ENCODE peak calls at places on chromosomes 13 and 19, in eight cellular contexts. B is ovary, Q is hepatocyte, U is right atrium auricular region, R is IMR-90, K is H1, M is tibial nerve, X is fibroblast of lung. D is an unnamed sample.

GRCh38 chr19:21604351-21604926 is 99.0 kb downstream of the ZNF429 start:
- DNase-seq in B (no peak), Q (no peak), U (no peak), R (peak; percentile 21), K (peak; percentile 52), M (no peak), X (peak; percentile 66), D (no peak)

GRCh38 chr13:94309997-94310842 is 169.3 kb downstream of the DCT start:
- DNase-seq in B (no peak), Q (no peak), U (no peak), R (peak; percentile 96), K (no peak), M (no peak), X (peak; percentile 73), D (no peak)

GRCh38 chr19:10143700-10144099 is 24.0 kb upstream of the EIF3G start:
- DNase-seq in B (no peak), Q (no peak), U (no peak), R (no peak), K (no peak), M (no peak), X (no peak), D (no peak)

GRCh38 chr19:41597600-41598041 is 21.7 kb downstream of the CEACAM21 start:
- DNase-seq in B (peak; percentile 55), Q (peak; percentile 69), U (peak; percentile 85), R (peak; percentile 55), K (peak; percentile 76), M (peak; percentile 81), X (peak; percentile 67), D (peak; percentile 65)

GRCh38 chr13:75430618-75431209 is 51.3 kb downstream of the TBC1D4 start:
- DNase-seq in B (no peak), Q (no peak), U (no peak), R (no peak), K (no peak), M (no peak), X (no peak), D (no peak)

GRCh38 chr13:76778906-76779305 is 107.3 kb downstream of the KCTD12 start:
- DNase-seq in B (no peak), Q (no peak), U (no peak), R (no peak), K (no peak), M (no peak), X (no peak), D (no peak)

GRCh38 chr13:52599853-52600603 is 42.2 kb upstream of the HNRNPA1L2 start:
- DNase-seq in B (peak; percentile 32), Q (peak; percentile 57), U (no peak), R (peak; percentile 13), K (peak; percentile 75), M (no peak), X (peak; percentile 26), D (no peak)

GRCh38 chr13:46172531-46172991 is 9.4 kb downstream of the LCP1 start:
- DNase-seq in B (no peak), Q (no peak), U (no peak), R (no peak), K (no peak), M (no peak), X (no peak), D (peak; percentile 63)

GRCh38 chr19:2477141-2477710 is 1.3 kb downstream of the GADD45B start:
- DNase-seq in B (peak; percentile 50), Q (peak; percentile 69), U (no peak), R (peak; percentile 34), K (peak; percentile 63), M (no peak), X (no peak), D (no peak)

GRCh38 chr19:38375748-38376147 is 1.4 kb downstream of the PSMD8 start:
- DNase-seq in B (no peak), Q (no peak), U (no peak), R (peak; percentile 20), K (no peak), M (no peak), X (no peak), D (no peak)

GRCh38 chr13:21465710-21466160 is 6.6 kb upstream of the ZDHHC20 start:
- DNase-seq in B (no peak), Q (peak; percentile 76), U (no peak), R (no peak), K (peak; percentile 50), M (no peak), X (no peak), D (no peak)

GRCh38 chr13:73967397-73968165 is 166.6 kb downstream of the KLF12 start:
- DNase-seq in B (no peak), Q (no peak), U (no peak), R (no peak), K (no peak), M (no peak), X (no peak), D (no peak)

DNA sequence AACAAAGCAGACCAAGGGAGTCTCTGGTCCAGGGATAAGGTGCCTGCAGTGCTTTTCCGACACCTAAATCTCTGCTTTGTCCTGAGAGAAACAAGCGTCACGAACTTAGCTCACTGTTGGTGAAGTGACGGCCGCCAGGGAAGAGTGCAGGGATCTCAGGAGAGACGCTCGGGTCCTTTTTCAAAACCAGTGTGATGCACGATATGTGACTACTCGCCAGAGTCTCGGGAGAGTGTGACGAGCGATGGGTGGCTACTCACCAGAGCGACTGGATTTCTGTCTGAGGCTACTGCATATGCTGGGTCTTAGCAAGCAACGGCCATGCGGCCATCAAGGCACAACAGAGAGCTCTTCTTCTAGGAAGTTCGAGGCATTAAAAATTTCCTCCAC is 16.5 kb upstream of the CFAP97D2 start:
- DNase-seq in B (no peak), Q (no peak), U (no peak), R (no peak), K (no peak), M (no peak), X (no peak), D (no peak)
- H3K27ac ChIP-seq in B (no peak overlapping the region), Q (no peak overlapping the region), U (no peak overlapping the region), R (no peak overlapping the region), K (no peak overlapping the region), M (peak overlapping the region; percentile 20), X (no peak overlapping the region), D (peak overlapping the region; percentile 42)

GRCh38 chr13:109725297-109725696 is 61.1 kb downstream of the IRS2 start:
- DNase-seq in B (no peak), Q (no peak), U (no peak), R (no peak), K (no peak), M (no peak), X (no peak), D (no peak)
- H3K27me3 ChIP-seq in B (no peaks in the 10 kb centered on the region), Q (no peaks in the 10 kb centered on the region), U (no peaks in the 10 kb centered on the region), R (peaks cover 54% of the 10 kb centered on the region), K (no peaks in the 10 kb centered on the region), M (no peaks in the 10 kb centered on the region), X (peaks cover 3% of the 10 kb centered on the region), D (no peaks in the 10 kb centered on the region)

DNA sequence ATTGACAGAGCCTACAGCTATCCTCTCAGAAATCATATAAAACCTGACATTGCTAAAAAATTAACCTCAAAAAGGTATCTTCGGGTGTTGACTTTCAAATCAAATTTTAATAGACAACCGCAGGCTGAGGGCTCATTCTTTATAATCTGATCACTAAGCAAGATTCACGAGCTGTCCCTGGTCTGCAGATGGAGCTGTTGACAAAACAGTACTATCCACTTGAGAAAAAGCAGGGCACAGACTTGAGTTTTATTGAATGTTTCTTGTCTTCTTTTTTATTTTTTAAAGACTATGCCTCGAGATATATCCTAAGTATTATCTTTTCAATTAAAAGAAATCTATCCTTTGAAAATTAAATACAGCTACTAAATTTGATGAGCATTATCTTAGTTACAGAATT is 540.5 kb downstream of the PCDH9 start:
- DNase-seq in B (no peak), Q (peak; percentile 26), U (no peak), R (peak; percentile 40), K (no peak), M (no peak), X (peak; percentile 68), D (no peak)
- TF ChIP-seq CTCF in B (no peak), Q (peak; percentile 50), U (no peak), R (peak; percentile 42), K (no peak), M (no peak), X (no peak), D (no peak)

GRCh38 chr19:55279773-55280643 is at the start of gene HSPBP1:
- DNase-seq in B (peak; percentile 95), Q (peak; percentile 97), U (peak; percentile 94), R (peak; percentile 91), K (peak; percentile 99), M (peak; percentile 76), X (peak; percentile 95), D (peak; percentile 96)

GRCh38 chr19:55276720-55277430 is 3.0 kb downstream of the HSPBP1 start:
- DNase-seq in B (no peak), Q (no peak), U (no peak), R (no peak), K (no peak), M (no peak), X (no peak), D (no peak)

GRCh38 chr19:55277494-55277893 is 2.4 kb downstream of the HSPBP1 start:
- DNase-seq in B (no peak), Q (no peak), U (no peak), R (no peak), K (no peak), M (no peak), X (no peak), D (no peak)

GRCh38 chr19:55278391-55279135 is 1.3 kb downstream of the HSPBP1 start:
- DNase-seq in B (no peak), Q (no peak), U (no peak), R (no peak), K (no peak), M (no peak), X (no peak), D (no peak)

GRCh38 chr19:55279376-55279772 is 536 bp downstream of the HSPBP1 start:
- DNase-seq in B (no peak), Q (no peak), U (no peak), R (no peak), K (no peak), M (no peak), X (no peak), D (no peak)
- H3K27ac ChIP-seq in B (peak overlapping the region; percentile 73), Q (peak overlapping the region; percentile 76), U (peak overlapping the region; percentile 83), R (peak overlapping the region; percentile 48), K (peak overlapping the region; percentile 85), M (peak overlapping the region; percentile 91), X (peak overlapping the region; percentile 94), D (peak overlapping the region; percentile 79)

GRCh38 chr13:110298566-110299321 is 8.2 kb downstream of the COL4A1 start:
- DNase-seq in B (peak; percentile 47), Q (no peak), U (peak; percentile 65), R (no peak), K (peak; percentile 57), M (no peak), X (peak; percentile 38), D (no peak)
- H3K27me3 ChIP-seq in B (no peaks in the 10 kb centered on the region), Q (no peaks in the 10 kb centered on the region), U (no peaks in the 10 kb centered on the region), R (no peaks in the 10 kb centered on the region), K (no peaks in the 10 kb centered on the region), M (no peaks in the 10 kb centered on the region), X (no peaks in the 10 kb centered on the region), D (peaks cover 47% of the 10 kb centered on the region)

GRCh38 chr19:32349724-32350475 is 4.5 kb downstream of the ZNF507 start:
- DNase-seq in B (no peak), Q (no peak), U (no peak), R (peak; percentile 47), K (no peak), M (no peak), X (no peak), D (no peak)
- TF ChIP-seq CTCF in B (no peak), Q (no peak), U (no peak), R (no peak), K (no peak), M (no peak), X (no peak), D (no peak)

DNA sequence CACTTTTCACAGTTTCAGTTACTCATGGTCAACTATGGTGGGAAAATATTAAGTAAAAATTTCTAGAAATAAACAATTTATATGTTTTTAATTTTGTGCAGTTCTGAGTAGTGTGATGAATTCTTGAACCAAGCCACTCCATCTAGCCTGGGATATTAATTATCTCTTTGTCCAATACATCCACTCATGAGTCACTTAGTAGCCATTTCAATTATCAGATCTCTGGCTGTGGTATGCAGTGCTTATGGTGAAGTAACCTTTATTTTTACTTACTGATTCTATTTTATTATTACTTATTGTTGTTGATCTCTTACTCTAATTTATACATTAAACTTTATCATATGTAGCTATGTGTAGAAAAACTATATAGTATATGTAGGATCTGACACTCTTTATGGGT is 128.9 kb upstream of the KLHL1 start:
- DNase-seq in B (no peak), Q (no peak), U (no peak), R (no peak), K (no peak), M (no peak), X (no peak), D (no peak)
- H3K27ac ChIP-seq in B (no peak overlapping the region), Q (no peak overlapping the region), U (no peak overlapping the region), R (no peak overlapping the region), K (no peak overlapping the region), M (no peak overlapping the region), X (no peak overlapping the region), D (no peak overlapping the region)

D was measured in CD4-positive, alpha-beta T cell.